ENCODE peak calls at places on chromosomes 1 and 21, in seven cellular contexts. P is ovary, B is A549, F is spleen, Y is thyroid gland, T is HCT116, J is lower leg skin. U is an unnamed sample.

GRCh38 chr1:15288173-15288926 is 41.3 kb downstream of the FHAD1 start:
- DNase-seq in P (no peak), B (no peak), F (no peak), Y (no peak), T (no peak), J (peak), U (no peak)

GRCh38 chr1:53375440-53375839 is 47.6 kb upstream of the LRP8 start:
- DNase-seq in P (no peak), B (no peak), F (peak), Y (no peak), T (no peak), J (peak), U (no peak)

GRCh38 chr1:230113230-230113604 is 46.2 kb downstream of the GALNT2 start:
- DNase-seq in P (no peak), B (no peak), F (no peak), Y (no peak), T (no peak), J (no peak), U (no peak)

GRCh38 chr1:9181990-9182783 is 52.4 kb upstream of the H6PD start:
- DNase-seq in P (peak), B (no peak), F (peak), Y (peak), T (no peak), J (no peak), U (peak)

GRCh38 chr1:172277989-172278388 is 142.5 kb upstream of the C1orf105 start:
- DNase-seq in P (no peak), B (no peak), F (no peak), Y (no peak), T (no peak), J (no peak), U (no peak)

GRCh38 chr1:185560760-185561159 is 173.4 kb upstream of the HMCN1 start:
- DNase-seq in P (no peak), B (no peak), F (peak), Y (no peak), T (no peak), J (no peak), U (no peak)

GRCh38 chr1:94069649-94070285 is 51.2 kb downstream of the ABCA4 start:
- DNase-seq in P (no peak), B (no peak), F (no peak), Y (no peak), T (no peak), J (no peak), U (no peak)

GRCh38 chr1:16371725-16372124 is 4.7 kb downstream of the SZRD1 start:
- DNase-seq in P (no peak), B (no peak), F (no peak), Y (no peak), T (no peak), J (no peak), U (no peak)

GRCh38 chr21:31943586-31943985 is 70.8 kb downstream of the HUNK start:
- DNase-seq in P (no peak), B (no peak), F (no peak), Y (no peak), T (no peak), J (no peak), U (no peak)

GRCh38 chr1:32859915-32860314 is 10.8 kb downstream of the FNDC5 start:
- DNase-seq in P (no peak), B (no peak), F (no peak), Y (no peak), T (no peak), J (peak), U (no peak)

GRCh38 chr21:36436829-36437744 is 42.8 kb downstream of the CLDN14 start:
- DNase-seq in P (no peak), B (no peak), F (no peak), Y (no peak), T (no peak), J (no peak), U (peak)

GRCh38 chr1:106676021-106676420 is 380.5 kb upstream of the PRMT6 start:
- DNase-seq in P (no peak), B (no peak), F (no peak), Y (no peak), T (no peak), J (no peak), U (no peak)

GRCh38 chr1:67716800-67717199 is 31.8 kb downstream of the GADD45A start:
- DNase-seq in P (no peak), B (no peak), F (no peak), Y (peak), T (no peak), J (no peak), U (peak)

GRCh38 chr21:43020771-43021170 is 46.4 kb downstream of the PKNOX1 start:
- DNase-seq in P (no peak), B (no peak), F (no peak), Y (peak), T (no peak), J (no peak), U (no peak)

GRCh38 chr1:85554630-85555327 is 25.8 kb upstream of the CCN1 start:
- DNase-seq in P (no peak), B (no peak), F (no peak), Y (peak), T (no peak), J (no peak), U (no peak)

GRCh38 chr1:28773105-28773504 is 36.4 kb downstream of the YTHDF2 start:
- DNase-seq in P (no peak), B (no peak), F (no peak), Y (no peak), T (no peak), J (peak), U (no peak)

GRCh38 chr1:28776341-28776740 is 35.6 kb upstream of the OPRD1 start:
- DNase-seq in P (no peak), B (no peak), F (peak), Y (no peak), T (no peak), J (peak), U (no peak)

GRCh38 chr1:28778021-28778420 is 33.9 kb upstream of the OPRD1 start:
- DNase-seq in P (no peak), B (no peak), F (no peak), Y (no peak), T (no peak), J (no peak), U (no peak)

GRCh38 chr1:28779751-28780150 is 32.2 kb upstream of the OPRD1 start:
- DNase-seq in P (no peak), B (no peak), F (no peak), Y (no peak), T (no peak), J (peak), U (no peak)

GRCh38 chr1:28775121-28775942 is 36.6 kb upstream of the OPRD1 start:
- DNase-seq in P (peak), B (no peak), F (peak), Y (peak), T (no peak), J (peak), U (peak)
- TF ChIP-seq POLR2A in P (no peak), B (no peak), F (no peak), Y (peak), T (no peak), J (no peak), U (peak)

DNA sequence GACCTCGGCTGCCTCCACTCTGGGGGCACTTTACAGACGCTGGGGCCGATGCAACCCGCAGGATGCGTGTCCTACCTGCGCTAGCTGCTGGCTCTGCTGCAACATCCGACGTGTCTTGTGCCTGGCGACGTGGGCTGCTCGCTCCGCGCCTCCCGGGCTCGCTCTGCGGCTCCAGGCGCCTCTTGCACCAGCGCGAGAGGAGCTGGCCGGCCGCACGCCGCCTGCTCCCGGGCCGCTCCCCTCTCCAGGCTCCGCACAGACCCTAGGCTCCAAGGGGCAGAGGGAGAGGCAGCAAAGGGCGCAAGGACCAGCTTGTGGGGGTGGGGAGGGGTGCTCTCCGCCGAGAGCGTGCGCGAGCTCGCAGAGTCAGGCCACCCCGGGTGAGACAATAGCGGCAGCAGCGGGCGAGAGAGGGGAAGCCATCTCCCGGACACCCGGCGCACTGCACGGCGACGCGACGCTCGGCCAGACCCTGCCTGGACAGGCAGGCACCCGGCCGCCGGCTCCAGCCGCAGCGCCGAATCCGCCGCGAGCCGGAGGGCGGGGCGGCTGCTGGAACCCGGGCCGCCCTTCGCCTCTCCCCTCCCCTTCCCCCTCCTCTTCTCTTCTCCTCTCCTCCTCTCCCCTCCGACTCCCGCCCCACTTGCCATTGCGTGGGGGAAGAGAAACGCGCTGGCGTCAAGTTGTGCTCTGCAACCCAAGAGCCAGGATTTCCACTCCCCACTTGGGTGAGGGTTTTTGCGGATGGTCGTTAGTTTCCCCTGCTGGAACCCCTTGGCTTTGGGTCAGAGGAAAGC is at the start of gene PIK3C2B:
- DNase-seq in P (peak), B (peak), F (peak), Y (peak), T (peak), J (peak), U (peak)
- TF ChIP-seq POLR2A in P (peak), B (peak), F (peak), Y (peak), T (peak), J (no peak), U (no peak)

DNA sequence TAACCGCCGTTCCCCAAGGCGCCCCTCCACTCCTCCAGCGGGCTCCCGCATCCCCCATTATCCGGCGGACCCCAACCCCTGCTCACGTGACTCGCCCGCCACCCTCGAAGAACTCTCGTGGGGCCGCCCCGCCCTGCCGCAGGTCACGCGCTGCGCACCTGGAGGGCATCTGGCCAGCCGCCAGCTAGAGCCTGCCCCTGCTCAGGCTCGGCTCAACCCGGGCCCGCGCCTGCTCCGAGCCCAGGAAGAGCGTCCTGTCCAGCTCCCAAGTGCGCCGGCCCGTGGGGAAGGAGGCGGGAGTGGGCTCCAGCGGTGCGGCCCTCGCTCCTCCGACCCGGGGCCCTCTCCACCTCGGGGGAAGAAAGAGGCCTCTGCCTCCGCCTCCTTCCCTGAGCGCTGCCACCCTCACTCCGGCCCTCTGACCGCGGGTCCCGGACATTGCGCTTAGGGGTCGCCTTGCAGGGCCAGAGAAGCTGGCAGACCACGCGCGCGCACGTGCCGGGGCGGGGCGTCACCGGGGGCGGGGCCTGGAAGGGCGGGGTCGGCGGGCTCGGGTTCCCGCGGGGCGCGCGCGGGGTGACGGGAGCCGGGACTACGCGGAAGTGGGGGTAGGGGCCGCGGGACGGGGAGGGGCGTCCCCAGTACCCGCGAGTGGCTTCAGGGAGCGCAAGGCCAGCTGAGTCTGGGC is 28.4 kb downstream of the HMGN2 start:
- DNase-seq in P (peak), B (peak), F (peak), Y (peak), T (peak), J (peak), U (peak)
- TF ChIP-seq POLR2A in P (peak), B (no peak), F (peak), Y (peak), T (no peak), J (no peak), U (no peak)

DNA sequence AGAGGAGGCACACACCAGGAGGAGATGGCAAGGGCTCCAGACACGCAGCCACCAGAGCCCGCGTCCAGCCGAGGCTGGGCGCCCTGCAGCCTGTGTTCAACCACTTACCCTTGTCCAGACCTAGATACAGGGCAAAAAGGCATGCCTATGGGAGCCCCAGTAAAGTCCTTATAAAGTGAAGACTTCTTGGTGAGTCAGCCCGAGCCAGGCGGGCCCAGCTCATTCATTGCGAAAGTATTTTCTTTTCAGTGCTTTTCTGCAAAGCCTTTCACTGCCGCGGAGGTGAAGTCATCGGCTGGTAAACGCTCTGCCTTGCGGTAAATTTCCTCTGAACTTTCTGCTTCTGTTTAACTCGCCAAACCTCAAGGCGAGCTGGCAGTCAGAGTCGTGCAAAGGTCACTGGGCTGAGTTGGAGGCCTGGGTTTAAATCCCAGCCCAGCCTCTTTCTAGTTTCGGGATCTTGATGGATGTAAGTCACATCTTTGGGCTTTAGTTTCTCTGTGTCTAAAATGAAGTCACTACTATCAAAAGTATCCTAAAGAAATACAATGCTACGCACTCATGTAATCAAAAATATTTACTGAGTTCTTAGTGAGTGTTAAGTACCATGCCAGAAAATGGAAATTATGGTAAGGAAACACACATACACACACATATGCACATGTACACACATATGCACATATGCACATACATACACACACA is 54.7 kb upstream of the IFFO2 start:
- DNase-seq in P (peak), B (peak), F (no peak), Y (peak), T (peak), J (peak), U (no peak)
- TF ChIP-seq POLR2A in P (no peak), B (peak), F (no peak), Y (no peak), T (no peak), J (no peak), U (no peak)

GRCh38 chr1:113422315-113423068 is 32.2 kb downstream of the MAGI3 start:
- DNase-seq in P (no peak), B (no peak), F (peak), Y (no peak), T (no peak), J (no peak), U (no peak)

GRCh38 chr1:113429461-113430153 is 39.3 kb downstream of the MAGI3 start:
- DNase-seq in P (no peak), B (no peak), F (no peak), Y (peak), T (no peak), J (no peak), U (peak)

GRCh38 chr1:113423826-113424225 is 33.5 kb downstream of the MAGI3 start:
- DNase-seq in P (no peak), B (no peak), F (no peak), Y (no peak), T (no peak), J (no peak), U (no peak)
- TF ChIP-seq POLR2A in P (no peak), B (no peak), F (no peak), Y (no peak), T (no peak), J (no peak), U (no peak)

GRCh38 chr1:36453600-36454388 is 3.5 kb upstream of the OSCP1 start:
- DNase-seq in P (no peak), B (no peak), F (no peak), Y (no peak), T (no peak), J (no peak), U (no peak)
- TF ChIP-seq POLR2A in P (no peak), B (no peak), F (no peak), Y (no peak), T (no peak), J (no peak), U (no peak)

GRCh38 chr1:72462506-72462905 is 180.2 kb upstream of the NEGR1 start:
- DNase-seq in P (no peak), B (no peak), F (no peak), Y (no peak), T (no peak), J (no peak), U (no peak)
- TF ChIP-seq POLR2A in P (no peak), B (no peak), F (no peak), Y (no peak), T (no peak), J (no peak), U (no peak)

GRCh38 chr1:27321813-27322568 is at the start of gene TMEM222:
- DNase-seq in P (peak), B (peak), F (peak), Y (peak), T (peak), J (peak), U (peak)
- TF ChIP-seq POLR2A in P (no peak), B (peak), F (peak), Y (peak), T (peak), J (no peak), U (peak)

GRCh38 chr1:234606731-234607090 is 3.3 kb downstream of the IRF2BP2 start:
- DNase-seq in P (no peak), B (no peak), F (no peak), Y (no peak), T (no peak), J (no peak), U (peak)

GRCh38 chr1:234608720-234609527 is 1.1 kb downstream of the IRF2BP2 start:
- DNase-seq in P (peak), B (no peak), F (peak), Y (peak), T (no peak), J (peak), U (peak)

GRCh38 chr1:234607091-234608025 is 2.6 kb downstream of the IRF2BP2 start:
- DNase-seq in P (peak), B (no peak), F (peak), Y (peak), T (no peak), J (peak), U (peak)

GRCh38 chr1:234609528-234610042 is 393 bp downstream of the IRF2BP2 start:
- DNase-seq in P (no peak), B (no peak), F (peak), Y (no peak), T (no peak), J (no peak), U (no peak)

GRCh38 chr1:234608026-234608719 is 1.8 kb downstream of the IRF2BP2 start:
- DNase-seq in P (peak), B (peak), F (peak), Y (peak), T (no peak), J (peak), U (peak)
- TF ChIP-seq POLR2A in P (peak), B (no peak), F (peak), Y (peak), T (no peak), J (no peak), U (peak)

DNA sequence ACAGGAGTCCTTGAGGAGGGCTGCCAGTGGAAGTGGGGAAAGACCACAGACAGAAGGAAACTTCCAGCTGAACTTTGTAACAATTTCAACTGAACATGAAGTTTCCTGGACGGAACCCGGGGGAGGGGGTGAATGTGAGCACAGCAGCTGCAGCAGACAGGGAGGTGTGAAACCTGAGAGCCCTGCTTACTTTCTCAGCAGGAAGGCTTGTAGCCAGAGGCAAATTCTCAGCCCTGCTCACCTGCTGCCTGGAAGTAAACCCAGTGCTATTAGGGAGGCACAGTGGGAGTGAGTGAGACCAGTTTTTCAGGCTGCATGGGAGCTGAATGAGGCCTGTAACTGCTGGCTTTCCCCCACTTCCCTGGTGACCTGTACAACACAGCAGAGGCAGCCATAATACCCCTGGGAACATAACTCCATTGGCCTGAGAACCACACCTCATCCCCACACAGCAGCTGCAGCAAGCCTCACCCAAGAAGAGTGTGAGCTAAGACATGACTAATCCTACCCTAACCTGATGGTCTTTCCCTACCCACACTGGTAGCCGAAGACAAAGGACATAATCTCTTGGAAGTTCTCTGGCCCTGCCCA is 9.6 kb upstream of the SPRR2F start:
- DNase-seq in P (peak), B (no peak), F (no peak), Y (no peak), T (peak), J (no peak), U (no peak)
- TF ChIP-seq POLR2A in P (no peak), B (no peak), F (no peak), Y (no peak), T (no peak), J (no peak), U (no peak)

U was measured in erythroblast.